ENCODE peak calls at places on chromosomes 5 and 9, in four cellular contexts. O is NCI-H446, D is KG1, K is LHCN-M2. M is an unnamed sample.

GRCh38 chr5:95352686-95353085 is 38.5 kb upstream of the FAM81B start:
- DNase-seq in O (peak), D (no peak), K (no peak), M (no peak)

GRCh38 chr5:125134216-125135081 is 388.0 kb upstream of the ZNF608 start:
- DNase-seq in O (no peak), D (no peak), K (peak), M (no peak)

GRCh38 chr5:177178905-177179304 is 45.3 kb downstream of the NSD1 start:
- DNase-seq in O (no peak), D (no peak), K (no peak), M (no peak)

GRCh38 chr9:72254881-72255545 is 105.8 kb downstream of the GDA start:
- DNase-seq in O (no peak), D (no peak), K (no peak), M (no peak)

GRCh38 chr9:87445646-87446045 is 52.0 kb upstream of the DAPK1 start:
- DNase-seq in O (peak), D (no peak), K (peak), M (peak)

GRCh38 chr5:4625206-4625896 is 514.8 kb upstream of the ADAMTS16 start:
- DNase-seq in O (no peak), D (no peak), K (no peak), M (no peak)

GRCh38 chr5:6715758-6716633 is 2.8 kb downstream of the TENT4A start:
- DNase-seq in O (no peak), D (peak), K (no peak), M (peak)

GRCh38 chr9:131101207-131101964 is 5.1 kb downstream of the AIF1L start:
- DNase-seq in O (no peak), D (no peak), K (no peak), M (no peak)

GRCh38 chr9:92147030-92147853 is 32.0 kb upstream of the SPTLC1 start:
- DNase-seq in O (no peak), D (no peak), K (peak), M (peak)

GRCh38 chr5:149541893-149542292 is 9.3 kb downstream of the CSNK1A1 start:
- DNase-seq in O (no peak), D (no peak), K (no peak), M (no peak)

GRCh38 chr5:2669913-2670312 is 81.6 kb downstream of the IRX2 start:
- DNase-seq in O (no peak), D (no peak), K (no peak), M (no peak)

GRCh38 chr5:42360061-42360460 is 63.2 kb upstream of the GHR start:
- DNase-seq in O (no peak), D (no peak), K (peak), M (no peak)

GRCh38 chr9:105280730-105281129 is 36.3 kb downstream of the SLC44A1 start:
- DNase-seq in O (no peak), D (no peak), K (peak), M (no peak)